ENCODE peak calls at places on chromosome 11, in seven cellular contexts. T is CD8-positive, alpha-beta T cell; S is kidney; Q is PC-3; X is heart right ventricle; K is mammary epithelial cell; U is tibial artery. C is an unnamed sample.

GRCh38 chr11:105991888-105992287 is 30.2 kb downstream of the MSANTD4 start:
- DNase-seq in K (no peak), S (no peak), T (no peak), U (no peak), X (no peak), Q (no peak), C (no peak)

GRCh38 chr11:628056-628455 is 1.1 kb upstream of the SCT start:
- DNase-seq in X (no peak), T (no peak), S (peak), U (no peak), K (no peak), Q (no peak), C (no peak)

GRCh38 chr11:60871378-60872061 is 4.2 kb downstream of the ZP1 start:
- DNase-seq in U (no peak), S (no peak), K (no peak), T (no peak), X (peak), Q (no peak), C (no peak)

GRCh38 chr11:72058416-72059034 is 21.8 kb downstream of the NUMA1 start:
- DNase-seq in S (no peak), T (no peak), Q (no peak), X (no peak), K (peak), U (no peak), C (no peak)

GRCh38 chr11:35649984-35650383 is 12.6 kb upstream of the TRIM44 start:
- DNase-seq in S (no peak), X (no peak), Q (peak), U (no peak), K (peak), T (no peak), C (no peak)

GRCh38 chr11:122809861-122810260 is 28.4 kb upstream of the CRTAM start:
- DNase-seq in X (no peak), S (no peak), K (no peak), Q (no peak), U (no peak), T (no peak), C (no peak)

GRCh38 chr11:117538256-117538655 is 210.6 kb downstream of the CEP164 start:
- DNase-seq in U (no peak), S (no peak), X (no peak), Q (no peak), K (no peak), T (no peak), C (no peak)

GRCh38 chr11:122202951-122203456 is 87.0 kb upstream of the BLID start:
- DNase-seq in U (peak), S (peak), Q (peak), X (peak), T (no peak), K (peak), C (peak)

GRCh38 chr11:4084406-4084805 is 10.2 kb upstream of the RRM1 start:
- DNase-seq in K (no peak), X (no peak), U (no peak), S (no peak), Q (no peak), T (no peak), C (no peak)

GRCh38 chr11:23991140-23991539 is 505.7 kb upstream of the LUZP2 start:
- DNase-seq in Q (no peak), T (no peak), U (no peak), X (no peak), S (no peak), K (no peak), C (no peak)

GRCh38 chr11:17585911-17586695 is 39.0 kb downstream of the OTOG start:
- DNase-seq in X (no peak), S (peak), T (no peak), Q (no peak), U (no peak), K (no peak), C (no peak)

GRCh38 chr11:70159612-70160570 is 43.2 kb upstream of the FADD start:
- DNase-seq in S (peak), K (peak), Q (peak), T (no peak), X (no peak), U (peak), C (no peak)

GRCh38 chr11:125224391-125225015 is 60.0 kb downstream of the PKNOX2 start:
- DNase-seq in X (peak), K (peak), Q (peak), T (no peak), S (no peak), U (peak), C (no peak)

GRCh38 chr11:121340010-121340580 is 47.5 kb downstream of the SC5D start:
- DNase-seq in U (no peak), K (no peak), T (no peak), X (no peak), S (no peak), Q (no peak), C (no peak)

GRCh38 chr11:5605849-5606248 is 9.4 kb downstream of the TRIM6 start:
- DNase-seq in Q (peak), S (no peak), U (no peak), X (no peak), K (peak), T (no peak), C (no peak)

GRCh38 chr11:115929618-115930129 is 425.5 kb upstream of the CADM1 start:
- DNase-seq in U (no peak), S (no peak), K (no peak), T (no peak), Q (no peak), X (no peak), C (no peak)

GRCh38 chr11:131628739-131629138 is 258.3 kb downstream of the NTM start:
- DNase-seq in T (no peak), Q (no peak), K (no peak), X (no peak), U (no peak), S (no peak), C (no peak)

GRCh38 chr11:13169709-13170108 is 107.9 kb upstream of the BMAL1 start:
- DNase-seq in U (no peak), X (no peak), Q (peak), K (peak), T (no peak), S (no peak), C (no peak)

GRCh38 chr11:133794205-133794604 is 51.1 kb downstream of the SPATA19 start:
- DNase-seq in T (no peak), X (no peak), S (no peak), Q (no peak), U (no peak), K (no peak), C (no peak)
- H3K4me3 ChIP-seq in T (no peak), X (no peak), S (no peak), Q (no peak), U (no peak), K (no peak), C (no peak)

DNA sequence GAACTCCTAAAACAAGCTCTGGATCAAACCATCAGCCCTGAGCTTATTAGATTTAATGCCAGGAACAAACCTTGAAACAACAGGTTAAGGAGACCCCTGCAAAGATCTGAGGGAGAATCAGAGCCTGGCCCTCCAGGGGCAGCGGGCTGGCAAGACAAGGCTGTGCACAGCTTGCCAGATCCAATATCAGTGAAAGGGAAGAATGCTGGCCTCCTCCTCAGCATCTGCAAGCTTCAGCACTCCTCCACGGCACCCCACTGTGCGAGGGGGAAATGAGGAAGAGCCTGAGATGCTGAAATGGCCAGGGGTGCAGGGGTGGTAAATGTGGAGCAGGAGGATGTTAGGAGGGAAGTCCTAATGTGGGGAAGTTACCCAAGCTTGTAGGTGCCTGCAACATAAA is 167.0 kb downstream of the TENM4 start:
- DNase-seq in X (no peak), S (no peak), Q (no peak), T (no peak), U (no peak), K (no peak), C (no peak)
- TF ChIP-seq CTCF in X (no peak), S (no peak), Q (no peak), T (no peak), U (no peak), K (no peak), C (no peak)

GRCh38 chr11:2689551-2690260 is 10.1 kb downstream of the KCNQ1OT1 start:
- DNase-seq in U (peak), Q (no peak), X (no peak), T (no peak), S (peak), K (no peak), C (no peak)
- H3K27ac ChIP-seq in U (no peak), Q (no peak), X (no peak), T (no peak), S (no peak), K (no peak), C (no peak)

DNA sequence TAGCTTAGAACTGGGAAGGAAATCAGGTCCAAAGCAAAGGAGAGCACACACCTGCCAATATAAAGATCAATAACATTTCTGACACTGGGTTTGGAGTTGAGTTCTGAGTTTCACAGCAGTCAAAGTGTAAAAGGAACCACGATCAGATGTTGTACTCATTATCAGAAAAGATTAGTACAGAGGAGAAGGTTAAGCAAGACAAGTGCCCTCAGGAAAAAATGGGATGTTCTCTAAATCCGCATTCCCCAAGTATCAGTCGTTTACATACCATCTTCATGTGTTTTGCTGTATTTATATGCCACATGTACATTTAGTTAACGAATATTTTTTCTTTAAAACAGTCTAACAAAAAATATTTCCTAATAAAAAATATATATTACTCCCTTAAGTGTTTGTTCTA is 23.0 kb upstream of the RRAS2 start:
- DNase-seq in U (no peak), K (no peak), T (no peak), Q (no peak), X (no peak), S (no peak), C (no peak)
- H3K4me3 ChIP-seq in U (peak), K (no peak), T (no peak), Q (peak), X (no peak), S (no peak), C (no peak)

DNA sequence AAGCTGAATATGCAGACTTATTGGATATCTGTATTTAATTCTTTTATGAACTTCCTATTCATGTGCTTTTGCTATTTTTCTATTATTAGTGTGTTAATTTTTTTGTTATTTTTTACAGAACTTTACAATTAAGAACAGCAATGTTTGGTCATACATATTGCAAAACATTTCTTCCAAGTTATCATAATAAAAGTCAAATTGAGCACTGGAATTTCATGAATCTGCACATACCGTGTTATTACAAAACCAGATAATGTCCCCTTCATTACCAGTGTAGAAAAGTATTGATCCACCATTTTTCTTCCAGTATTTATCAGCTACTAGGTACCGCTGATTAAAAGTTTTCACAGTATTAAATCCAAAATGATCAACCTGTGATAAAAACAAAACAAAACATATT is 40.5 kb downstream of the PRCP start:
- DNase-seq in X (no peak), S (no peak), U (no peak), Q (no peak), K (no peak), T (no peak), C (no peak)
- TF ChIP-seq CTCF in X (no peak), S (no peak), U (no peak), Q (no peak), K (no peak), T (no peak), C (no peak)

GRCh38 chr11:47396049-47396320 is 12.4 kb upstream of the SLC39A13 start:
- DNase-seq in U (peak), T (no peak), Q (no peak), X (no peak), S (no peak), K (no peak), C (no peak)

GRCh38 chr11:47394322-47395224 is 13.8 kb upstream of the SLC39A13 start:
- DNase-seq in U (peak), Q (no peak), T (no peak), X (peak), K (no peak), S (peak), C (no peak)

GRCh38 chr11:47394050-47394321 is 14.4 kb upstream of the SLC39A13 start:
- DNase-seq in U (no peak), Q (no peak), X (no peak), S (peak), K (no peak), T (no peak), C (no peak)

GRCh38 chr11:47393163-47394049 is 15.0 kb upstream of the SLC39A13 start:
- DNase-seq in X (peak), T (no peak), U (peak), Q (no peak), S (peak), K (no peak), C (no peak)

GRCh38 chr11:47395225-47396048 is 13.0 kb upstream of the SLC39A13 start:
- DNase-seq in S (peak), Q (no peak), U (peak), T (no peak), K (no peak), X (no peak), C (no peak)
- H3K27ac ChIP-seq in S (peak), Q (no peak), U (peak), T (peak), K (no peak), X (peak), C (peak)

DNA sequence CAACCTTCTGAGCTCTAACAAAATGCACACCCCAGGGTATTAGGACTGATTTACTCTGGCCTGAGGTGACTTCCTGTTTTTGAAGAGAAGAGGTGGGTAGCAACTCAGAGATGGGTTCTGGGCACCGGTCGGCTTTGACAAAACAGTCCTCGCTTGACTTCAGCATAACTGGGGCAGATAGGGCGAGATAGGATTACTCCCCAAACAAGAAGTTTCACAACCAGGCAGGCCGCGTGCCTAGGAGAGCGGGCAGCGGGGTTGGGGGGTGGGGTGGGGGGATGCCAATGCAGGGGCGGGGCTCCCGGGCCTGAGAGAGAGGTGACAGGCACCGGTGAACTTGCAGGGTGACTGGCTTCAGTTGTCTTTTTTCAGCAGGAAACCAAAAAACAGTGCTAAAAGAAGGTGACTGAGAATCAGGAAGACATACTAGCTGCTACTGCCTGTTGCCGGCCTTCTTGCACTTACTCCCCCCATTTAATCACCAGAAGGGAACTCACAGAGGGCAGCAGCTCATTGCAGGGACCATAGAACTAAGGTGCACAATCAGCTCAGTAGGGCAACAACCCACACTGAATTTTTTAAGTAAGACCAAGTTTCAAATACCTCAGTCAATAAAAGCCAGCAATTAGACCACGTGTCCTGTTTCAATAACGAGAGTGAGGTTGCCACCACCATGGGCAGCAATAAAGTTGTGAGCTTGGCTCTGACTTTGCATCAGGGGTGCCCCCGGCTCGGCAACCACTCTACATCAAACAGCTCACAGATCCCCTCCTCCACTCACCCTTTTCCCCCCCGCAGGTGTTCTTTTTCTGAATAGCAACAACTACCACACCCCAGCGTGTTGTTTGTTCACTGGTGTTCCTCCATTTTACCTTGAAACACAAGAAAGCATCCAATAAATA is 37.2 kb upstream of the ETS1 start:
- DNase-seq in Q (no peak), U (no peak), X (no peak), K (no peak), T (peak), S (peak), C (no peak)
- H3K4me3 ChIP-seq in Q (no peak), U (no peak), X (no peak), K (no peak), T (peak), S (no peak), C (no peak)

C was measured in dorsolateral prefrontal cortex.